ENCODE peak calls at places on chromosomes 11 and 22, in eight cellular contexts. O, Q, E, U, R, V, P and G are unnamed samples.

GRCh38 chr11:17508816-17509215 is 32.2 kb upstream of the ABCC8 start:
- DNase-seq in O (no peak), Q (no peak), E (no peak), U (no peak), R (no peak), V (no peak), P (no peak), G (no peak)

GRCh38 chr22:35930933-35931332 is 97.7 kb downstream of the RBFOX2 start:
- DNase-seq in O (peak; percentile 36), Q (peak; percentile 20), E (no peak), U (no peak), R (peak; percentile 86), V (no peak), P (no peak), G (peak; percentile 88)

GRCh38 chr11:46305295-46305694 is 27.8 kb downstream of the CREB3L1 start:
- DNase-seq in O (no peak), Q (no peak), E (no peak), U (no peak), R (peak; percentile 51), V (no peak), P (no peak), G (peak; percentile 78)

GRCh38 chr11:1832989-1833365 is 1.8 kb upstream of the SYT8 start:
- DNase-seq in O (no peak), Q (no peak), E (no peak), U (no peak), R (no peak), V (no peak), P (no peak), G (no peak)

GRCh38 chr11:72012897-72013721 is 14.4 kb downstream of the IL18BP start:
- DNase-seq in O (no peak), Q (no peak), E (peak; percentile 64), U (no peak), R (peak; percentile 80), V (no peak), P (peak; percentile 33), G (peak; percentile 65)

GRCh38 chr22:22576989-22577427 is 17.9 kb upstream of the PRAME start:
- DNase-seq in O (no peak), Q (no peak), E (no peak), U (no peak), R (no peak), V (no peak), P (no peak), G (no peak)

GRCh38 chr22:43244803-43245527 is 58.0 kb upstream of the TTLL12 start:
- DNase-seq in O (no peak), Q (no peak), E (no peak), U (no peak), R (no peak), V (no peak), P (no peak), G (no peak)

GRCh38 chr22:33656808-33657628 is 263.3 kb downstream of the LARGE1 start:
- DNase-seq in O (no peak), Q (no peak), E (no peak), U (no peak), R (no peak), V (no peak), P (no peak), G (no peak)

GRCh38 chr11:33778682-33779081 is 4.4 kb upstream of the FBXO3 start:
- DNase-seq in O (peak; percentile 54), Q (peak; percentile 26), E (no peak), U (no peak), R (peak; percentile 69), V (no peak), P (peak; percentile 26), G (peak; percentile 69)

GRCh38 chr22:37025500-37026070 is 6.0 kb downstream of the MPST start:
- DNase-seq in O (no peak), Q (no peak), E (no peak), U (no peak), R (no peak), V (no peak), P (no peak), G (no peak)

GRCh38 chr11:72238492-72239295 is 5.3 kb downstream of the PHOX2A start:
- DNase-seq in O (no peak), Q (peak; percentile 82), E (no peak), U (no peak), R (no peak), V (no peak), P (no peak), G (no peak)

GRCh38 chr11:70816156-70816678 is 417.9 kb downstream of the CTTN start:
- DNase-seq in O (no peak), Q (no peak), E (no peak), U (no peak), R (no peak), V (no peak), P (no peak), G (no peak)

GRCh38 chr22:33126881-33127280 is 68.7 kb upstream of the SYN3 start:
- DNase-seq in O (no peak), Q (no peak), E (no peak), U (peak; percentile 42), R (no peak), V (no peak), P (no peak), G (peak; percentile 15)

GRCh38 chr11:14378171-14378570 is 19.2 kb upstream of the RRAS2 start:
- DNase-seq in O (no peak), Q (no peak), E (no peak), U (no peak), R (no peak), V (no peak), P (no peak), G (no peak)

GRCh38 chr22:36452473-36453265 is 28.8 kb downstream of the TXN2 start:
- DNase-seq in O (no peak), Q (no peak), E (no peak), U (no peak), R (no peak), V (no peak), P (no peak), G (no peak)

GRCh38 chr22:23305922-23306374 is 125.6 kb downstream of the BCR start:
- DNase-seq in O (no peak), Q (peak; percentile 88), E (peak; percentile 57), U (no peak), R (peak; percentile 96), V (peak; percentile 92), P (no peak), G (peak; percentile 97)

GRCh38 chr11:37908224-37908558 is 1310.2 kb upstream of the RAG2 start:
- DNase-seq in O (no peak), Q (no peak), E (no peak), U (no peak), R (no peak), V (no peak), P (no peak), G (no peak)

GRCh38 chr11:65498727-65498976 is 193 bp upstream of the MALAT1 start:
- DNase-seq in O (no peak), Q (no peak), E (no peak), U (no peak), R (no peak), V (no peak), P (no peak), G (no peak)

GRCh38 chr11:65498977-65499712 is at the start of gene MALAT1:
- DNase-seq in O (peak; percentile 89), Q (peak; percentile 81), E (peak; percentile 94), U (peak; percentile 91), R (peak; percentile 98), V (peak; percentile 98), P (no peak), G (peak; percentile 97)

GRCh38 chr11:65497141-65498041 is 1.5 kb upstream of the MALAT1 start:
- DNase-seq in O (peak; percentile 98), Q (peak; percentile 96), E (peak; percentile 99), U (peak; percentile 98), R (peak; percentile 98), V (peak; percentile 100), P (peak; percentile 89), G (peak; percentile 99)

GRCh38 chr11:65499713-65500261 is 942 bp downstream of the MALAT1 start:
- DNase-seq in O (no peak), Q (no peak), E (no peak), U (no peak), R (no peak), V (no peak), P (no peak), G (no peak)

GRCh38 chr11:65498042-65498726 is 661 bp upstream of the MALAT1 start:
- DNase-seq in O (no peak), Q (no peak), E (peak; percentile 71), U (no peak), R (peak; percentile 76), V (peak; percentile 70), P (no peak), G (peak; percentile 79)
- H3K4me3 ChIP-seq in O (peak overlapping the region; percentile 82), Q (peak overlapping the region; percentile 96), E (peak overlapping the region; percentile 12), U (peak overlapping the region; percentile 95), R (peak overlapping the region; percentile 74), V (peak overlapping the region; percentile 59), P (peak overlapping the region; percentile 63), G (peak overlapping the region; percentile 89)

GRCh38 chr11:67436459-67437081 is 912 bp downstream of the PTPRCAP start:
- DNase-seq in O (no peak), Q (peak; percentile 57), E (no peak), U (peak; percentile 90), R (peak; percentile 21), V (no peak), P (no peak), G (no peak)
- H3K4me3 ChIP-seq in O (no peak overlapping the region), Q (no peak overlapping the region), E (no peak overlapping the region), U (no peak overlapping the region), R (no peak overlapping the region), V (no peak overlapping the region), P (no peak overlapping the region), G (no peak overlapping the region)

DNA sequence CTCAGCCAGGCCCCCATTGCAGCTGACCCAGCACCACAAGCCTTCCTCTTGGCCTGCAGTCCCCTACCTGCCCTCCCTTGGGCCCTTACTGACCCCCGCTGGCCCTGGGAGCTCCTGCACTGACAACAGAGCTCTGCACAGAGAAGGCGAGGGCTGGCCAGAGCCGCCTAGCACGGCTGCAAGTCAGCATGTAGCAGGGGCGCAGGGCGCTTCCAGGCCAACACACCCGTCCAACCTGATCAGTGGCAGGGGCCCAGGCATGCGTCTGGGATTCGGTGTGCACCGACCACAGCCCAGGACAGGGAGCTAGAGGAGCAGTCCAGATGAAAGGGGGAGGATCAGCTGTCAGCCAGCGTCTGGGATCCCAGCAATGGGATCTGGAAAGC is 7.6 kb downstream of the WNT7B start:
- DNase-seq in O (no peak), Q (peak; percentile 47), E (no peak), U (no peak), R (no peak), V (no peak), P (no peak), G (peak; percentile 19)
- H3K4me3 ChIP-seq in O (no peak overlapping the region), Q (no peak overlapping the region), E (no peak overlapping the region), U (no peak overlapping the region), R (no peak overlapping the region), V (no peak overlapping the region), P (no peak overlapping the region), G (no peak overlapping the region)

DNA sequence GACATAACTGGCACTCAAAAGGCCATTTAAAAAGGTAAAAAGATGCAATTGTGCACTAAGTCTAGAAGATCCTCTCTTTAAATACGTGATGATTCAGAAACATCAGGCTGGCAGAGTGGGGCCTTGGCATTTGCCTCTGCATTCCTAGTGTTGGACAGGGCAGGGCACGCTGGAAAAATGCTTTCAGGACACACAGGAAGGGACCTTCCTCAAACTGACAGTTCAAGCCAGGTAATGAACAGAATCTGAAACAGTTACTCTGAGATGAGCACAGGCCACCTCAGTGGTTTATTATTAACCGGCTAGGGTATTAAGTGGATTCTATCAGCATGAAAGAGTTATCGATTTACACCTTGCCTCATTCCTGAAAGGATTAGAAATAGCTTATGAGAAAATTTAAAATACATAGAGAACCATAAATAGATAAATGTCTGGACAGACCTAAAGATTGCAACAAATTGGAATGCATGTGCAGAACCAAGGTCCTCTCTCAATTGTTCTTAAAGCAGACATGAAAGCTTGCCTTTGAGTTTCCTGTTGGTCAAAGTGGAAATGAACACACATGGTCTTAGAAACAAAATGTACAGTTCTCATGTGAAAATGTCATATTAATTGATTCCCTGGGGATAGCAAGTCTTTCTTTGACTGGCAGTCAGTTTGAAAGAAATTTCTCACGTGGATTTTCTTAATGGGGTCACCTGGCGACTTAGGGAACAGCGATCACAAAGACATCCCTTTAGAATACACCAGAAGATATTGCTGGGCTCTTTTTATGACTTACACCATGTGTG is 21.5 kb upstream of the CSNK2A3 start:
- DNase-seq in O (no peak), Q (no peak), E (no peak), U (no peak), R (no peak), V (no peak), P (no peak), G (no peak)
- H3K4me3 ChIP-seq in O (no peak overlapping the region), Q (no peak overlapping the region), E (no peak overlapping the region), U (no peak overlapping the region), R (no peak overlapping the region), V (no peak overlapping the region), P (no peak overlapping the region), G (no peak overlapping the region)